ENCODE peak calls at places on chromosomes 7 and 10, in nine cellular contexts. One of them, this sample, is unnamed.

GRCh38 chr7:14754631-14755030 is 147.9 kb downstream of the DGKB start:
- DNase-seq in colonic mucosa: no peak
- DNase-seq in CD4-positive, CD25-positive, alpha-beta regulatory T cell: no peak
- DNase-seq in endothelial cell: no peak
- DNase-seq in T follicular helper cell: no peak
- DNase-seq in GM10248: no peak
- DNase-seq in upper lobe of right lung: no peak
- DNase-seq in germinal center: no peak
- DNase-seq in amniotic stem cell: no peak
- DNase-seq in this sample: no peak

GRCh38 chr7:69211739-69212138 is 386.5 kb upstream of the AUTS2 start:
- DNase-seq in colonic mucosa: no peak
- DNase-seq in CD4-positive, CD25-positive, alpha-beta regulatory T cell: no peak
- DNase-seq in endothelial cell: no peak
- DNase-seq in T follicular helper cell: no peak
- DNase-seq in GM10248: no peak
- DNase-seq in upper lobe of right lung: no peak
- DNase-seq in germinal center: peak; percentile 16
- DNase-seq in amniotic stem cell: no peak
- DNase-seq in this sample: no peak

GRCh38 chr7:95493247-95493646 is 7.5 kb downstream of the ASB4 start:
- DNase-seq in colonic mucosa: no peak
- DNase-seq in CD4-positive, CD25-positive, alpha-beta regulatory T cell: no peak
- DNase-seq in endothelial cell: no peak
- DNase-seq in T follicular helper cell: no peak
- DNase-seq in GM10248: no peak
- DNase-seq in upper lobe of right lung: no peak
- DNase-seq in germinal center: no peak
- DNase-seq in amniotic stem cell: no peak
- DNase-seq in this sample: no peak

GRCh38 chr7:16986775-16987174 is 105.0 kb upstream of the AGR3 start:
- DNase-seq in colonic mucosa: no peak
- DNase-seq in CD4-positive, CD25-positive, alpha-beta regulatory T cell: no peak
- DNase-seq in endothelial cell: no peak
- DNase-seq in T follicular helper cell: no peak
- DNase-seq in GM10248: no peak
- DNase-seq in upper lobe of right lung: no peak
- DNase-seq in germinal center: no peak
- DNase-seq in amniotic stem cell: no peak
- DNase-seq in this sample: no peak

GRCh38 chr10:56823849-56824248 is 462.8 kb upstream of the ZWINT start:
- DNase-seq in colonic mucosa: no peak
- DNase-seq in CD4-positive, CD25-positive, alpha-beta regulatory T cell: no peak
- DNase-seq in endothelial cell: no peak
- DNase-seq in T follicular helper cell: no peak
- DNase-seq in GM10248: peak; percentile 10
- DNase-seq in upper lobe of right lung: no peak
- DNase-seq in germinal center: no peak
- DNase-seq in amniotic stem cell: no peak
- DNase-seq in this sample: no peak

GRCh38 chr10:58892039-58892665 is 284.3 kb upstream of the PHYHIPL start:
- DNase-seq in colonic mucosa: no peak
- DNase-seq in CD4-positive, CD25-positive, alpha-beta regulatory T cell: no peak
- DNase-seq in endothelial cell: no peak
- DNase-seq in T follicular helper cell: no peak
- DNase-seq in GM10248: no peak
- DNase-seq in upper lobe of right lung: no peak
- DNase-seq in germinal center: no peak
- DNase-seq in amniotic stem cell: no peak
- DNase-seq in this sample: no peak

GRCh38 chr7:66837007-66837406 is 84.0 kb upstream of the TMEM248 start:
- DNase-seq in colonic mucosa: peak; percentile 71
- DNase-seq in CD4-positive, CD25-positive, alpha-beta regulatory T cell: no peak
- DNase-seq in endothelial cell: no peak
- DNase-seq in T follicular helper cell: no peak
- DNase-seq in GM10248: no peak
- DNase-seq in upper lobe of right lung: peak; percentile 53
- DNase-seq in germinal center: peak; percentile 40
- DNase-seq in amniotic stem cell: no peak
- DNase-seq in this sample: peak; percentile 85

GRCh38 chr7:93948106-93948505 is 26.6 kb downstream of the GNG11 start:
- DNase-seq in colonic mucosa: no peak
- DNase-seq in CD4-positive, CD25-positive, alpha-beta regulatory T cell: no peak
- DNase-seq in endothelial cell: no peak
- DNase-seq in T follicular helper cell: no peak
- DNase-seq in GM10248: no peak
- DNase-seq in upper lobe of right lung: no peak
- DNase-seq in germinal center: no peak
- DNase-seq in amniotic stem cell: no peak
- DNase-seq in this sample: no peak

GRCh38 chr7:21338728-21339164 is 89.1 kb upstream of the SP4 start:
- DNase-seq in colonic mucosa: no peak
- DNase-seq in CD4-positive, CD25-positive, alpha-beta regulatory T cell: peak; percentile 11
- DNase-seq in endothelial cell: no peak
- DNase-seq in T follicular helper cell: no peak
- DNase-seq in GM10248: no peak
- DNase-seq in upper lobe of right lung: no peak
- DNase-seq in germinal center: no peak
- DNase-seq in amniotic stem cell: no peak
- DNase-seq in this sample: peak; percentile 29

GRCh38 chr7:48337012-48337621 is 165.9 kb downstream of the ABCA13 start:
- DNase-seq in colonic mucosa: no peak
- DNase-seq in CD4-positive, CD25-positive, alpha-beta regulatory T cell: no peak
- DNase-seq in endothelial cell: peak; percentile 34
- DNase-seq in T follicular helper cell: no peak
- DNase-seq in GM10248: no peak
- DNase-seq in upper lobe of right lung: no peak
- DNase-seq in germinal center: no peak
- DNase-seq in amniotic stem cell: no peak
- DNase-seq in this sample: peak; percentile 6

GRCh38 chr10:132270721-132271457 is 36.9 kb downstream of the STK32C start:
- DNase-seq in colonic mucosa: no peak
- DNase-seq in CD4-positive, CD25-positive, alpha-beta regulatory T cell: no peak
- DNase-seq in endothelial cell: no peak
- DNase-seq in T follicular helper cell: no peak
- DNase-seq in GM10248: no peak
- DNase-seq in upper lobe of right lung: no peak
- DNase-seq in germinal center: no peak
- DNase-seq in amniotic stem cell: no peak
- DNase-seq in this sample: no peak

GRCh38 chr10:102654566-102654965 is 10.3 kb downstream of the TRIM8 start:
- DNase-seq in colonic mucosa: no peak
- DNase-seq in CD4-positive, CD25-positive, alpha-beta regulatory T cell: no peak
- DNase-seq in endothelial cell: no peak
- DNase-seq in T follicular helper cell: no peak
- DNase-seq in GM10248: no peak
- DNase-seq in upper lobe of right lung: no peak
- DNase-seq in germinal center: no peak
- DNase-seq in amniotic stem cell: no peak
- DNase-seq in this sample: no peak

GRCh38 chr7:43905209-43905946 is 1.0 kb downstream of the URGCP start:
- DNase-seq in colonic mucosa: peak; percentile 77
- DNase-seq in CD4-positive, CD25-positive, alpha-beta regulatory T cell: no peak
- DNase-seq in endothelial cell: no peak
- DNase-seq in T follicular helper cell: no peak
- DNase-seq in GM10248: no peak
- DNase-seq in upper lobe of right lung: no peak
- DNase-seq in germinal center: no peak
- DNase-seq in amniotic stem cell: no peak
- DNase-seq in this sample: peak; percentile 98